ENCODE peak calls at places on chromosomes 2 and 18, in nine cellular contexts. G is GM23338, T is SK-N-SH, B is endothelial cell of umbilical vein, L is transverse colon, M is HepG2, H is sigmoid colon, D is prostate gland, Q is GM12878. A is an unnamed sample.
A peak's percentile ranks its signal among the peaks of the same experiment; 100 is the strongest.

GRCh38 chr2:27501042-27501441 is 4.4 kb downstream of the GCKR start:
- DNase-seq in G (no peak), T (no peak), B (no peak), L (no peak), M (no peak), H (no peak), D (no peak), Q (no peak), A (no peak)

GRCh38 chr2:128783896-128784295 is 465.2 kb upstream of the HS6ST1 start:
- DNase-seq in G (no peak), T (no peak), B (no peak), L (no peak), M (no peak), H (peak; percentile 48), D (no peak), Q (no peak), A (peak; percentile 59)

GRCh38 chr2:181823405-181823804 is 68.1 kb upstream of the ITPRID2 start:
- DNase-seq in G (no peak), T (no peak), B (no peak), L (no peak), M (no peak), H (no peak), D (no peak), Q (no peak), A (no peak)

GRCh38 chr2:112942654-112943002 is 31.7 kb downstream of the IL37 start:
- DNase-seq in G (no peak), T (no peak), B (no peak), L (no peak), M (peak; percentile 18), H (no peak), D (no peak), Q (no peak), A (no peak)

GRCh38 chr2:204127238-204127637 is 190.7 kb downstream of the ICOS start:
- DNase-seq in G (no peak), T (no peak), B (peak; percentile 16), L (no peak), M (no peak), H (no peak), D (no peak), Q (no peak), A (no peak)

GRCh38 chr2:1956520-1957289 is 212.4 kb upstream of the PXDN start:
- DNase-seq in G (no peak), T (no peak), B (no peak), L (no peak), M (no peak), H (peak; percentile 39), D (no peak), Q (no peak), A (no peak)

GRCh38 chr2:70425682-70426301 is 123.9 kb upstream of the FAM136A start:
- DNase-seq in G (no peak), T (no peak), B (no peak), L (peak; percentile 34), M (no peak), H (no peak), D (peak; percentile 15), Q (no peak), A (no peak)

GRCh38 chr2:112187805-112188596 is 49.8 kb downstream of the FBLN7 start:
- DNase-seq in G (no peak), T (no peak), B (peak; percentile 75), L (peak; percentile 22), M (no peak), H (no peak), D (no peak), Q (no peak), A (no peak)

GRCh38 chr2:216107760-216108159 is 1.4 kb upstream of the XRCC5 start:
- DNase-seq in G (peak; percentile 60), T (no peak), B (no peak), L (no peak), M (peak; percentile 39), H (no peak), D (no peak), Q (no peak), A (no peak)

DNA sequence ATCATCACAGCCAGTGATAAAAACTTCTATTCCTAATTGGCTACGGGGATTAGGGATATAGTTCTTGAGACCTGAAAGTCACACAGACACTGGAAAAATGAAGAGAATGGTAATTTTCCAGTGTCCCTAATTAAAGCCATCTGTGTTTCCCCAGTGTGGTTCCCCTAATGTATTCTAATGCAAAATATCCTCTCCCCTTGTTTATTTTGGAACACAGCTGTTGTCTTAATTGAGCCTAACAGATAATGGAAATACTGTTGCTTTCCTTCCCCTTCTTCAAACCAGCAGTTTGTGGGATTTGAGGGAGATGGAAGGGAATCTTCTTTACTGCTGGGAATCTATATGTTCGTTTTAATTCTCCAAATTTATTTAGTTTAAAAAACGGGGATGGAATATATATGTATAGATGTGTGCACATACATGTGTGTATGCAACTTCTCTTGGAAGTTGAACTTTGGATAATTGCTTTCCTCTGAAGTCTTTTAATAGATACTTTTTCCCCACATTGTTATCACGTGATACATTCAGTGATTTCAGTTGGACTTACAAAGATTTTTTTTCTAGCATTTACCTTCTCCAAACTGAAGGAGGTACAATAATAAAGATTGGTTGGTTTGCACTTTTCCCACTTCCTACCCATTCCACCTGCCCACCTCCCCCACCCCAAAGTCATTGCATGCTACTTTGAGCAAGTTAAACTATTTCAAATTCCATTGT is 205.9 kb upstream of the FSHR start:
- DNase-seq in G (peak; percentile 40), T (peak; percentile 65), B (no peak), L (no peak), M (no peak), H (no peak), D (no peak), Q (no peak), A (no peak)
- H3K4me3 ChIP-seq in G (no peak overlapping the region), T (no peak overlapping the region), B (no peak overlapping the region), L (no peak overlapping the region), M (no peak overlapping the region), H (no peak overlapping the region), D (no peak overlapping the region), Q (no peak overlapping the region), A (no peak overlapping the region)

GRCh38 chr18:9025104-9025838 is 77.2 kb upstream of the NDUFV2 start:
- DNase-seq in G (no peak), T (no peak), B (no peak), L (no peak), M (peak; percentile 28), H (no peak), D (no peak), Q (no peak), A (no peak)
- TF ChIP-seq POLR2AphosphoS5 in G (no peak), T (no peak), B (no peak), L (no peak), M (no peak), H (no peak), D (no peak), Q (no peak), A (no peak)

DNA sequence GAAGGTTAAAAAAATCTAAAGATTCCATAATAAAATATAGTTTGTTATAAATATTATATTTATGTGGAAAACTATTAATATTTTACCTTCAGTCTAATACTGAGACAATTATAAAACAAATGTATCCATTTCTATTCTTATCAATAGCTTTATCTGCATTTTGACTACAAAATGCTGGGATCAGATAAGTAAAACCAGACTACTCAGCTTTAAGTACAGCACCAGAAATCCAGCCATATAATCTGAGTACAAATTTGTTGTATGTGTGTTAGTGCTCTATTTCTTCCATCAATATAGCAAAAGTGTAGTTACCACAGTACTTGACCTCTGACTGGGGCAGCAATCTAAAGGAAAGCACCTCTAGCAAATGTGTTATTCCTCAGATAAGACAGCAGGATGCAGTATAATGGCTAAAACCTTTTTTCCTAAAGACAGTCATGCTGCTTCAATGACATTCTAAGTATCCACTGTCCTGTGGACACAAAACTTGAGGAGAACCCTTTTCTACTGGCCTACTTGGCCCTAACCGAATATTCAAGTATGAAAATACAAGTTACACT is 68.1 kb downstream of the OLA1 start:
- DNase-seq in G (peak; percentile 70), T (peak; percentile 43), B (peak; percentile 37), L (no peak), M (peak; percentile 16), H (no peak), D (no peak), Q (no peak), A (no peak)
- TF ChIP-seq CTCF in G (peak; percentile 42), T (peak; percentile 25), B (no peak), L (no peak), M (peak; percentile 39), H (no peak), D (no peak), Q (no peak), A (no peak)

DNA sequence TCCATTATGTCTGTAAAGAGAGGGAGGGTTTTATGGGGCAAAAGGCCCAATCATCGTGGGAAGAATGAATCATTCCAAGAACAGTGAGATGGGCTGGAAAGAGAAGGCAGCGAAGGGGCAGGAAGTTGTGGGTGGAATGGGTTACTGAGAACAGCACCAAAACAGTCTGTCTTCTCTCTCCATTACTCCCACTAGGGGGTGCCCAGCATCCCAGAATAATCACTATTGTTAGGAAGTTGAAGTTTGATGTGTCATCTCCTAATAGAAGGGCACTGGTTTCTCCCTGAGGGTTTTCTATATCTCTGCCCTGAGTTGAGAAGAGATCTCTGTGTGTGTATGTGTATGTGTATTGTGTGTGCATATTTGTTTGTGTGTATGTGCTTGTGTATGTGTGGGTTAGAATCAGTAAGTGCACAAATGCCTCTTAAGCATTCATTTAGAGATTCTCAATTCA is 76.6 kb upstream of the MAP4K3 start:
- DNase-seq in G (peak; percentile 79), T (peak; percentile 57), B (peak; percentile 98), L (peak; percentile 58), M (peak; percentile 83), H (peak; percentile 66), D (peak; percentile 40), Q (peak; percentile 51), A (no peak)
- H3K4me3 ChIP-seq in G (no peak overlapping the region), T (no peak overlapping the region), B (no peak overlapping the region), L (no peak overlapping the region), M (no peak overlapping the region), H (no peak overlapping the region), D (no peak overlapping the region), Q (no peak overlapping the region), A (no peak overlapping the region)

A was measured in spleen.